ENCODE peak calls at places on chromosomes 1 and 21, in six cellular contexts. One of them, this sample, is unnamed.

GRCh38 chr1:25106352-25106751 is 126.0 kb downstream of the SYF2 start:
- DNase-seq in left lung: no peak
- DNase-seq in NCI-H146: no peak
- DNase-seq in activated effector memory CD4-positive, alpha-beta T cell treated with Interleukin-2 at 50 U/mL for 16 hours: no peak
- DNase-seq in ureter: no peak
- DNase-seq in body of pancreas: no peak
- DNase-seq in this sample: no peak

GRCh38 chr1:31227891-31228290 is 11.8 kb downstream of the NKAIN1 start:
- DNase-seq in activated effector memory CD4-positive, alpha-beta T cell treated with Interleukin-2 at 50 U/mL for 16 hours: no peak
- DNase-seq in NCI-H146: peak
- DNase-seq in body of pancreas: no peak
- DNase-seq in left lung: no peak
- DNase-seq in ureter: no peak
- DNase-seq in this sample: no peak

GRCh38 chr1:39657923-39658485 is 13.9 kb downstream of the NT5C1A start:
- DNase-seq in activated effector memory CD4-positive, alpha-beta T cell treated with Interleukin-2 at 50 U/mL for 16 hours: peak
- DNase-seq in NCI-H146: peak
- DNase-seq in body of pancreas: peak
- DNase-seq in left lung: no peak
- DNase-seq in ureter: no peak
- DNase-seq in this sample: no peak

GRCh38 chr1:93679546-93679945 is 2.1 kb downstream of the BCAR3 start:
- DNase-seq in ureter: no peak
- DNase-seq in body of pancreas: no peak
- DNase-seq in left lung: no peak
- DNase-seq in NCI-H146: no peak
- DNase-seq in activated effector memory CD4-positive, alpha-beta T cell treated with Interleukin-2 at 50 U/mL for 16 hours: no peak
- DNase-seq in this sample: no peak

GRCh38 chr1:74222701-74223100 is 12.5 kb upstream of the TNNI3K start:
- DNase-seq in NCI-H146: no peak
- DNase-seq in activated effector memory CD4-positive, alpha-beta T cell treated with Interleukin-2 at 50 U/mL for 16 hours: no peak
- DNase-seq in ureter: no peak
- DNase-seq in body of pancreas: no peak
- DNase-seq in left lung: no peak
- DNase-seq in this sample: no peak

GRCh38 chr1:95388041-95388440 is 154.0 kb downstream of the RWDD3 start:
- DNase-seq in body of pancreas: no peak
- DNase-seq in left lung: no peak
- DNase-seq in activated effector memory CD4-positive, alpha-beta T cell treated with Interleukin-2 at 50 U/mL for 16 hours: no peak
- DNase-seq in NCI-H146: peak
- DNase-seq in ureter: no peak
- DNase-seq in this sample: no peak

GRCh38 chr1:150365945-150366344 is 2.0 kb downstream of the RPRD2 start:
- DNase-seq in body of pancreas: no peak
- DNase-seq in activated effector memory CD4-positive, alpha-beta T cell treated with Interleukin-2 at 50 U/mL for 16 hours: no peak
- DNase-seq in ureter: no peak
- DNase-seq in NCI-H146: peak
- DNase-seq in left lung: no peak
- DNase-seq in this sample: no peak

GRCh38 chr1:204075116-204075636 is 2.3 kb downstream of the SOX13 start:
- DNase-seq in NCI-H146: no peak
- DNase-seq in ureter: no peak
- DNase-seq in activated effector memory CD4-positive, alpha-beta T cell treated with Interleukin-2 at 50 U/mL for 16 hours: no peak
- DNase-seq in left lung: no peak
- DNase-seq in body of pancreas: peak
- DNase-seq in this sample: no peak

GRCh38 chr1:76939107-76939816 is 72.0 kb downstream of the ST6GALNAC5 start:
- DNase-seq in NCI-H146: peak
- DNase-seq in body of pancreas: no peak
- DNase-seq in left lung: no peak
- DNase-seq in ureter: no peak
- DNase-seq in activated effector memory CD4-positive, alpha-beta T cell treated with Interleukin-2 at 50 U/mL for 16 hours: no peak
- DNase-seq in this sample: no peak

GRCh38 chr21:41641821-41642368 is 125.0 kb downstream of the RIPK4 start:
- DNase-seq in left lung: no peak
- DNase-seq in activated effector memory CD4-positive, alpha-beta T cell treated with Interleukin-2 at 50 U/mL for 16 hours: no peak
- DNase-seq in body of pancreas: peak
- DNase-seq in ureter: peak
- DNase-seq in NCI-H146: no peak
- DNase-seq in this sample: peak

GRCh38 chr1:87888456-87888855 is 559.8 kb downstream of the LMO4 start:
- DNase-seq in body of pancreas: no peak
- DNase-seq in left lung: no peak
- DNase-seq in NCI-H146: no peak
- DNase-seq in activated effector memory CD4-positive, alpha-beta T cell treated with Interleukin-2 at 50 U/mL for 16 hours: no peak
- DNase-seq in ureter: no peak
- DNase-seq in this sample: no peak

GRCh38 chr1:5938068-5938740 is 54.0 kb downstream of the NPHP4 start:
- DNase-seq in left lung: no peak
- DNase-seq in activated effector memory CD4-positive, alpha-beta T cell treated with Interleukin-2 at 50 U/mL for 16 hours: no peak
- DNase-seq in body of pancreas: no peak
- DNase-seq in ureter: peak
- DNase-seq in NCI-H146: no peak
- DNase-seq in this sample: peak

GRCh38 chr1:62398377-62398776 is 38.5 kb upstream of the USP1 start:
- DNase-seq in ureter: no peak
- DNase-seq in body of pancreas: no peak
- DNase-seq in NCI-H146: no peak
- DNase-seq in activated effector memory CD4-positive, alpha-beta T cell treated with Interleukin-2 at 50 U/mL for 16 hours: no peak
- DNase-seq in left lung: no peak
- DNase-seq in this sample: no peak

GRCh38 chr1:92916899-92917298 is 44.4 kb downstream of the DIPK1A start:
- DNase-seq in activated effector memory CD4-positive, alpha-beta T cell treated with Interleukin-2 at 50 U/mL for 16 hours: no peak
- DNase-seq in NCI-H146: no peak
- DNase-seq in ureter: no peak
- DNase-seq in left lung: no peak
- DNase-seq in body of pancreas: no peak
- DNase-seq in this sample: no peak

GRCh38 chr1:37811027-37811655 is 3.1 kb upstream of the YRDC start:
- DNase-seq in body of pancreas: peak
- DNase-seq in ureter: no peak
- DNase-seq in left lung: peak
- DNase-seq in NCI-H146: peak
- DNase-seq in activated effector memory CD4-positive, alpha-beta T cell treated with Interleukin-2 at 50 U/mL for 16 hours: peak
- DNase-seq in this sample: peak

GRCh38 chr21:37971390-37971789 is 55.1 kb upstream of the KCNJ6 start:
- DNase-seq in body of pancreas: no peak
- DNase-seq in NCI-H146: no peak
- DNase-seq in activated effector memory CD4-positive, alpha-beta T cell treated with Interleukin-2 at 50 U/mL for 16 hours: no peak
- DNase-seq in left lung: no peak
- DNase-seq in ureter: no peak
- DNase-seq in this sample: no peak

GRCh38 chr1:236142358-236143103 is at the start of gene GPR137B:
- DNase-seq in body of pancreas: peak
- DNase-seq in NCI-H146: peak
- DNase-seq in left lung: peak
- DNase-seq in activated effector memory CD4-positive, alpha-beta T cell treated with Interleukin-2 at 50 U/mL for 16 hours: peak
- DNase-seq in ureter: peak
- DNase-seq in this sample: no peak

GRCh38 chr1:19455353-19455752 is 30.0 kb downstream of the CAPZB start:
- DNase-seq in NCI-H146: no peak
- DNase-seq in body of pancreas: no peak
- DNase-seq in activated effector memory CD4-positive, alpha-beta T cell treated with Interleukin-2 at 50 U/mL for 16 hours: no peak
- DNase-seq in left lung: no peak
- DNase-seq in ureter: no peak
- DNase-seq in this sample: no peak

GRCh38 chr1:47679826-47680225 is 242.0 kb downstream of the FOXD2 start:
- DNase-seq in left lung: no peak
- DNase-seq in ureter: peak
- DNase-seq in NCI-H146: no peak
- DNase-seq in body of pancreas: no peak
- DNase-seq in activated effector memory CD4-positive, alpha-beta T cell treated with Interleukin-2 at 50 U/mL for 16 hours: no peak
- DNase-seq in this sample: peak

GRCh38 chr1:225378880-225379279 is 49.0 kb downstream of the LBR start:
- DNase-seq in NCI-H146: peak
- DNase-seq in ureter: no peak
- DNase-seq in body of pancreas: peak
- DNase-seq in left lung: no peak
- DNase-seq in activated effector memory CD4-positive, alpha-beta T cell treated with Interleukin-2 at 50 U/mL for 16 hours: no peak
- DNase-seq in this sample: no peak

GRCh38 chr1:21568006-21568746 is 59.0 kb downstream of the ALPL start:
- DNase-seq in left lung: no peak
- DNase-seq in activated effector memory CD4-positive, alpha-beta T cell treated with Interleukin-2 at 50 U/mL for 16 hours: no peak
- DNase-seq in body of pancreas: no peak
- DNase-seq in ureter: no peak
- DNase-seq in NCI-H146: no peak
- DNase-seq in this sample: no peak

GRCh38 chr1:30302808-30303310 is 420.5 kb downstream of the MATN1 start:
- DNase-seq in activated effector memory CD4-positive, alpha-beta T cell treated with Interleukin-2 at 50 U/mL for 16 hours: no peak
- DNase-seq in left lung: no peak
- DNase-seq in body of pancreas: no peak
- DNase-seq in ureter: peak
- DNase-seq in NCI-H146: no peak
- DNase-seq in this sample: peak

This sample was measured in suprapubic skin.